ENCODE peak calls at places on chromosomes 13 and 19, in four cellular contexts. One of them, this sample, is unnamed.

GRCh38 chr19:48123907-48124675 is 13.5 kb upstream of the PLA2G4C start:
- DNase-seq in breast epithelium: no peak
- DNase-seq in CD8-positive, alpha-beta T cell: no peak
- DNase-seq in mesendoderm: no peak
- DNase-seq in this sample: no peak

GRCh38 chr19:14612657-14613056 is 29.8 kb downstream of the CLEC17A start:
- DNase-seq in CD8-positive, alpha-beta T cell: no peak
- DNase-seq in breast epithelium: no peak
- DNase-seq in mesendoderm: no peak
- DNase-seq in this sample: no peak

GRCh38 chr13:46797468-46798237 is 692 bp upstream of the ESD start:
- DNase-seq in breast epithelium: no peak
- DNase-seq in mesendoderm: no peak
- DNase-seq in CD8-positive, alpha-beta T cell: no peak
- DNase-seq in this sample: no peak

GRCh38 chr19:17725422-17726078 is 6.3 kb downstream of the MAP1S start:
- DNase-seq in breast epithelium: no peak
- DNase-seq in mesendoderm: no peak
- DNase-seq in CD8-positive, alpha-beta T cell: no peak
- DNase-seq in this sample: no peak

GRCh38 chr19:1027953-1028902 is 1.8 kb downstream of the CNN2 start:
- DNase-seq in CD8-positive, alpha-beta T cell: peak
- DNase-seq in breast epithelium: peak
- DNase-seq in mesendoderm: peak
- DNase-seq in this sample: peak

GRCh38 chr13:33677215-33677614 is 140.7 kb upstream of the RFC3 start:
- DNase-seq in mesendoderm: no peak
- DNase-seq in breast epithelium: no peak
- DNase-seq in CD8-positive, alpha-beta T cell: no peak
- DNase-seq in this sample: no peak

GRCh38 chr19:36120984-36121358 is 5.7 kb downstream of the TBCB start:
- DNase-seq in breast epithelium: no peak
- DNase-seq in CD8-positive, alpha-beta T cell: no peak
- DNase-seq in mesendoderm: no peak
- DNase-seq in this sample: no peak

GRCh38 chr19:13206581-13206980 is 56.4 kb downstream of the IER2 start:
- DNase-seq in CD8-positive, alpha-beta T cell: no peak
- DNase-seq in breast epithelium: no peak
- DNase-seq in mesendoderm: no peak
- DNase-seq in this sample: no peak

GRCh38 chr13:75788494-75788991 is 152.4 kb downstream of the LMO7 start:
- DNase-seq in CD8-positive, alpha-beta T cell: no peak
- DNase-seq in breast epithelium: no peak
- DNase-seq in mesendoderm: no peak
- DNase-seq in this sample: no peak

GRCh38 chr19:35642312-35642711 is 767 bp downstream of the ETV2 start:
- DNase-seq in mesendoderm: peak
- DNase-seq in breast epithelium: no peak
- DNase-seq in CD8-positive, alpha-beta T cell: no peak
- DNase-seq in this sample: no peak

GRCh38 chr13:40665061-40665753 is 1.2 kb downstream of the FOXO1 start:
- DNase-seq in mesendoderm: peak
- DNase-seq in CD8-positive, alpha-beta T cell: peak
- DNase-seq in breast epithelium: no peak
- DNase-seq in this sample: peak

GRCh38 chr19:55581828-55582223 is 1.2 kb upstream of the ZNF579 start:
- DNase-seq in breast epithelium: no peak
- DNase-seq in CD8-positive, alpha-beta T cell: no peak
- DNase-seq in mesendoderm: peak
- DNase-seq in this sample: no peak

GRCh38 chr19:14556662-14557188 is 15.1 kb downstream of the NDUFB7 start:
- DNase-seq in mesendoderm: peak
- DNase-seq in CD8-positive, alpha-beta T cell: peak
- DNase-seq in breast epithelium: peak
- DNase-seq in this sample: peak

GRCh38 chr13:106373304-106373988 is 162.0 kb downstream of the EFNB2 start:
- DNase-seq in CD8-positive, alpha-beta T cell: no peak
- DNase-seq in mesendoderm: no peak
- DNase-seq in breast epithelium: no peak
- DNase-seq in this sample: no peak

GRCh38 chr19:34856052-34856451 is 70.7 kb upstream of the ZNF30 start:
- DNase-seq in mesendoderm: no peak
- DNase-seq in CD8-positive, alpha-beta T cell: no peak
- DNase-seq in breast epithelium: no peak
- DNase-seq in this sample: no peak

GRCh38 chr19:4375164-4375619 is 25.2 kb downstream of the SH3GL1 start:
- DNase-seq in breast epithelium: peak
- DNase-seq in CD8-positive, alpha-beta T cell: no peak
- DNase-seq in mesendoderm: peak
- DNase-seq in this sample: no peak

GRCh38 chr19:53977429-53977990 is 13.9 kb upstream of the CACNG6 start:
- DNase-seq in CD8-positive, alpha-beta T cell: peak
- DNase-seq in breast epithelium: no peak
- DNase-seq in mesendoderm: peak
- DNase-seq in this sample: peak

GRCh38 chr19:50334741-50335421 is 5.7 kb upstream of the KCNC3 start:
- DNase-seq in CD8-positive, alpha-beta T cell: no peak
- DNase-seq in breast epithelium: no peak
- DNase-seq in mesendoderm: no peak
- DNase-seq in this sample: no peak

GRCh38 chr19:50332014-50332263 is 2.8 kb upstream of the KCNC3 start:
- DNase-seq in breast epithelium: no peak
- DNase-seq in CD8-positive, alpha-beta T cell: no peak
- DNase-seq in mesendoderm: no peak
- DNase-seq in this sample: no peak

GRCh38 chr19:50332264-50333038 is 3.3 kb upstream of the KCNC3 start:
- DNase-seq in breast epithelium: no peak
- DNase-seq in CD8-positive, alpha-beta T cell: no peak
- DNase-seq in mesendoderm: peak
- DNase-seq in this sample: no peak

GRCh38 chr19:50333235-50333736 is 4.1 kb upstream of the KCNC3 start:
- DNase-seq in breast epithelium: peak
- DNase-seq in CD8-positive, alpha-beta T cell: peak
- DNase-seq in mesendoderm: peak
- DNase-seq in this sample: peak

GRCh38 chr19:50333737-50334617 is 4.8 kb upstream of the KCNC3 start:
- DNase-seq in breast epithelium: peak
- DNase-seq in CD8-positive, alpha-beta T cell: peak
- DNase-seq in mesendoderm: no peak
- DNase-seq in this sample: no peak
- H3K27ac ChIP-seq in breast epithelium: peak
- H3K27ac ChIP-seq in CD8-positive, alpha-beta T cell: no peak
- H3K27ac ChIP-seq in mesendoderm: peak
- H3K27ac ChIP-seq in this sample: peak

GRCh38 chr13:21055511-21056045 is 5.8 kb downstream of the LATS2 start:
- DNase-seq in breast epithelium: no peak
- DNase-seq in mesendoderm: no peak
- DNase-seq in CD8-positive, alpha-beta T cell: no peak
- DNase-seq in this sample: no peak
- H3K27ac ChIP-seq in breast epithelium: no peak
- H3K27ac ChIP-seq in mesendoderm: no peak
- H3K27ac ChIP-seq in CD8-positive, alpha-beta T cell: no peak
- H3K27ac ChIP-seq in this sample: no peak

DNA sequence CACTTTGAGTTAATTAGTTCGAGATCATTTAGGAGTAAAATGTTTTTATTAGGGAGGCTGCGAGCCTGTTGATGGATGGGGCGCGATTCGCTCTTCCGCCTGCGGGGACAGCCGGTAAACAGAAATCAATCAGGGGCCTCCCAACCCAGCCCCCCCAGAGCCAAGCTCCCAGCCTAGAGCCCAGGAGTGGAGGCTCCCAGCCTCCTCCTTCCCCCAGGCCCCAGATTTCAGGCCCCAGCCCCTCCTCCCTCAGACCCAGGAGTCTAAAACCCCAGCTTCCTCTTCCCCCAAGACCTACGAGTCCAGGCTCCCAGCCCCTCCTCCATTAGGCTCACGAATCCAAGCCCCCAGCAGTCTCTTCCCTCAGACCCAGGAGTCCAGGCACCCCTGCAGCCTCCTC is 9.7 kb upstream of the ERFL start:
- DNase-seq in CD8-positive, alpha-beta T cell: no peak
- DNase-seq in breast epithelium: no peak
- DNase-seq in mesendoderm: no peak
- DNase-seq in this sample: no peak
- H3K27ac ChIP-seq in CD8-positive, alpha-beta T cell: no peak
- H3K27ac ChIP-seq in breast epithelium: no peak
- H3K27ac ChIP-seq in mesendoderm: no peak
- H3K27ac ChIP-seq in this sample: no peak

GRCh38 chr13:76845367-76845766 is 40.8 kb downstream of the KCTD12 start:
- DNase-seq in CD8-positive, alpha-beta T cell: no peak
- DNase-seq in breast epithelium: no peak
- DNase-seq in mesendoderm: no peak
- DNase-seq in this sample: no peak
- H3K27ac ChIP-seq in CD8-positive, alpha-beta T cell: no peak
- H3K27ac ChIP-seq in breast epithelium: no peak
- H3K27ac ChIP-seq in mesendoderm: no peak
- H3K27ac ChIP-seq in this sample: no peak

GRCh38 chr19:33040994-33041827 is 23.5 kb downstream of the RHPN2 start:
- DNase-seq in CD8-positive, alpha-beta T cell: no peak
- DNase-seq in breast epithelium: peak
- DNase-seq in mesendoderm: no peak
- DNase-seq in this sample: no peak

GRCh38 chr19:33035461-33035860 is 29.2 kb downstream of the RHPN2 start:
- DNase-seq in mesendoderm: no peak
- DNase-seq in breast epithelium: no peak
- DNase-seq in CD8-positive, alpha-beta T cell: no peak
- DNase-seq in this sample: no peak

GRCh38 chr19:33039108-33039599 is 25.5 kb downstream of the RHPN2 start:
- DNase-seq in breast epithelium: no peak
- DNase-seq in CD8-positive, alpha-beta T cell: no peak
- DNase-seq in mesendoderm: no peak
- DNase-seq in this sample: no peak

GRCh38 chr19:33039815-33040214 is 24.9 kb downstream of the RHPN2 start:
- DNase-seq in CD8-positive, alpha-beta T cell: no peak
- DNase-seq in mesendoderm: no peak
- DNase-seq in breast epithelium: no peak
- DNase-seq in this sample: no peak
- H3K27ac ChIP-seq in CD8-positive, alpha-beta T cell: no peak
- H3K27ac ChIP-seq in mesendoderm: no peak
- H3K27ac ChIP-seq in breast epithelium: peak
- H3K27ac ChIP-seq in this sample: no peak